ENCODE peak calls at places on chromosomes 3 and 15, in nine cellular contexts. D is B cell; T is activated gamma-delta T cell treated with Interleukin-2 at 50 U/mL for 16 hours; G is hypothalamus; Z is type B pancreatic cell; E is HuH-7; N is activated T-helper 1 cell treated with Interleukin-2 at 50 U/mL for 16 hours; Y is NCI-H748 treated with DMSO at 0.1 percent for 48 hours; M is activated T-helper 9 cell treated with anti-CD3 and anti-CD28 coated beads, Interleukin-2, amount 50 U/mL, for 16 hours. O is an unnamed sample.

GRCh38 chr3:136195258-136196063 is 674 bp downstream of the MSL2 start:
- DNase-seq in N (peak), M (peak), G (peak), T (peak), D (peak), Y (no peak), E (no peak), Z (peak), O (peak)

GRCh38 chr3:24428470-24428869 is 66.2 kb downstream of the THRB start:
- DNase-seq in E (no peak), T (no peak), Z (no peak), N (no peak), Y (no peak), D (no peak), G (no peak), M (no peak), O (no peak)

GRCh38 chr3:181711325-181712135 is at the start of gene SOX2:
- DNase-seq in E (peak), Z (peak), M (no peak), D (peak), N (no peak), T (no peak), Y (peak), G (peak), O (no peak)

GRCh38 chr3:54826255-54826691 is 101.6 kb downstream of the LRTM1 start:
- DNase-seq in N (no peak), G (no peak), Y (no peak), M (no peak), D (no peak), Z (no peak), E (no peak), T (no peak), O (no peak)

GRCh38 chr3:46892285-46893145 is 15.0 kb downstream of the PTH1R start:
- DNase-seq in D (peak), G (peak), Y (peak), T (no peak), N (no peak), M (no peak), E (peak), Z (peak), O (no peak)

GRCh38 chr3:43910750-43911149 is 220.0 kb downstream of the ABHD5 start:
- DNase-seq in Y (no peak), T (no peak), N (no peak), E (no peak), G (no peak), Z (no peak), M (no peak), D (no peak), O (no peak)

GRCh38 chr3:127196002-127196401 is 3.1 kb downstream of the PRR23E start:
- DNase-seq in E (no peak), M (no peak), Z (no peak), N (no peak), Y (no peak), D (no peak), G (no peak), T (no peak), O (no peak)

GRCh38 chr15:66802087-66803001 is 100.3 kb downstream of the SMAD6 start:
- DNase-seq in D (no peak), Z (no peak), N (no peak), M (no peak), G (no peak), Y (no peak), T (no peak), E (no peak), O (no peak)

GRCh38 chr3:81315051-81315450 is 446.4 kb downstream of the GBE1 start:
- DNase-seq in E (no peak), N (no peak), G (no peak), Z (no peak), Y (no peak), D (no peak), T (no peak), M (no peak), O (no peak)

O was measured in CD8-positive, alpha-beta T cell.